ENCODE peak calls at places on chromosomes 13 and 19, in five cellular contexts. One of them, this sample, is unnamed.

GRCh38 chr13:78323848-78324247 is 279.5 kb downstream of the POU4F1 start:
- DNase-seq in body of pancreas: no peak
- DNase-seq in psoas muscle: no peak
- DNase-seq in mucosa of descending colon: no peak
- DNase-seq in tibial nerve: no peak
- DNase-seq in this sample: no peak

GRCh38 chr19:38851622-38852230 is 1.9 kb upstream of the HNRNPL start:
- DNase-seq in body of pancreas: peak; percentile 94
- DNase-seq in psoas muscle: peak; percentile 97
- DNase-seq in mucosa of descending colon: peak; percentile 96
- DNase-seq in tibial nerve: peak; percentile 93
- DNase-seq in this sample: peak; percentile 94

GRCh38 chr13:49958321-49958720 is 22.2 kb upstream of the SPRYD7 start:
- DNase-seq in body of pancreas: no peak
- DNase-seq in psoas muscle: no peak
- DNase-seq in mucosa of descending colon: no peak
- DNase-seq in tibial nerve: no peak
- DNase-seq in this sample: no peak

GRCh38 chr13:98142427-98143156 is at the start of gene FARP1:
- DNase-seq in body of pancreas: peak; percentile 87
- DNase-seq in psoas muscle: peak; percentile 81
- DNase-seq in mucosa of descending colon: peak; percentile 90
- DNase-seq in tibial nerve: peak; percentile 58
- DNase-seq in this sample: peak; percentile 71

GRCh38 chr19:31266731-31267130 is 82.5 kb downstream of the TSHZ3 start:
- DNase-seq in body of pancreas: no peak
- DNase-seq in psoas muscle: no peak
- DNase-seq in mucosa of descending colon: no peak
- DNase-seq in tibial nerve: no peak
- DNase-seq in this sample: no peak

GRCh38 chr13:44231786-44232516 is 141.7 kb upstream of the SERP2 start:
- DNase-seq in body of pancreas: peak; percentile 88
- DNase-seq in psoas muscle: peak; percentile 76
- DNase-seq in mucosa of descending colon: peak; percentile 63
- DNase-seq in tibial nerve: peak; percentile 49
- DNase-seq in this sample: peak; percentile 89

GRCh38 chr13:100510208-100510997 is 78.2 kb downstream of the GGACT start:
- DNase-seq in body of pancreas: no peak
- DNase-seq in psoas muscle: no peak
- DNase-seq in mucosa of descending colon: no peak
- DNase-seq in tibial nerve: no peak
- DNase-seq in this sample: no peak

GRCh38 chr19:48368942-48369341 is 4.8 kb downstream of the SYNGR4 start:
- DNase-seq in body of pancreas: no peak
- DNase-seq in psoas muscle: no peak
- DNase-seq in mucosa of descending colon: peak; percentile 86
- DNase-seq in tibial nerve: no peak
- DNase-seq in this sample: no peak

GRCh38 chr19:40726279-40726678 is 9.4 kb downstream of the ITPKC start:
- DNase-seq in body of pancreas: no peak
- DNase-seq in psoas muscle: no peak
- DNase-seq in mucosa of descending colon: no peak
- DNase-seq in tibial nerve: no peak
- DNase-seq in this sample: no peak

GRCh38 chr19:37999309-38000213 is 92.6 kb downstream of the SIPA1L3 start:
- DNase-seq in body of pancreas: no peak
- DNase-seq in psoas muscle: peak; percentile 85
- DNase-seq in mucosa of descending colon: no peak
- DNase-seq in tibial nerve: peak; percentile 43
- DNase-seq in this sample: no peak

GRCh38 chr19:16366433-16367268 is 42.0 kb downstream of the KLF2 start:
- DNase-seq in body of pancreas: no peak
- DNase-seq in psoas muscle: peak; percentile 65
- DNase-seq in mucosa of descending colon: no peak
- DNase-seq in tibial nerve: no peak
- DNase-seq in this sample: no peak

GRCh38 chr19:19662344-19662743 is 1.1 kb downstream of the ATP13A1 start:
- DNase-seq in body of pancreas: no peak
- DNase-seq in psoas muscle: no peak
- DNase-seq in mucosa of descending colon: peak; percentile 22
- DNase-seq in tibial nerve: no peak
- DNase-seq in this sample: no peak

GRCh38 chr19:28882818-28883217 is 330.1 kb downstream of the UQCRFS1 start:
- DNase-seq in body of pancreas: no peak
- DNase-seq in psoas muscle: no peak
- DNase-seq in mucosa of descending colon: no peak
- DNase-seq in tibial nerve: no peak
- DNase-seq in this sample: no peak

GRCh38 chr13:26425439-26426358 is 131.8 kb upstream of the WASF3 start:
- DNase-seq in body of pancreas: no peak
- DNase-seq in psoas muscle: no peak
- DNase-seq in mucosa of descending colon: peak; percentile 36
- DNase-seq in tibial nerve: no peak
- DNase-seq in this sample: peak; percentile 44

GRCh38 chr19:15199652-15200574 is 882 bp downstream of the NOTCH3 start:
- DNase-seq in body of pancreas: peak; percentile 46
- DNase-seq in psoas muscle: no peak
- DNase-seq in mucosa of descending colon: no peak
- DNase-seq in tibial nerve: no peak
- DNase-seq in this sample: no peak

GRCh38 chr13:22757530-22758120 is 423.2 kb upstream of the SGCG start:
- DNase-seq in body of pancreas: no peak
- DNase-seq in psoas muscle: no peak
- DNase-seq in mucosa of descending colon: no peak
- DNase-seq in tibial nerve: no peak
- DNase-seq in this sample: no peak

GRCh38 chr19:16268676-16269319 is 55.8 kb upstream of the KLF2 start:
- DNase-seq in body of pancreas: no peak
- DNase-seq in psoas muscle: no peak
- DNase-seq in mucosa of descending colon: no peak
- DNase-seq in tibial nerve: no peak
- DNase-seq in this sample: no peak

GRCh38 chr13:35994131-35994966 is 136.8 kb downstream of the DCLK1 start:
- DNase-seq in body of pancreas: peak; percentile 62
- DNase-seq in psoas muscle: peak; percentile 81
- DNase-seq in mucosa of descending colon: no peak
- DNase-seq in tibial nerve: no peak
- DNase-seq in this sample: no peak

GRCh38 chr19:54806516-54806838 is 3.1 kb downstream of the KIR2DL4 start:
- DNase-seq in body of pancreas: no peak
- DNase-seq in psoas muscle: no peak
- DNase-seq in mucosa of descending colon: no peak
- DNase-seq in tibial nerve: no peak
- DNase-seq in this sample: no peak

GRCh38 chr19:2679439-2679838 is 23.1 kb downstream of the GNG7 start:
- DNase-seq in body of pancreas: no peak
- DNase-seq in psoas muscle: no peak
- DNase-seq in mucosa of descending colon: no peak
- DNase-seq in tibial nerve: no peak
- DNase-seq in this sample: no peak

DNA sequence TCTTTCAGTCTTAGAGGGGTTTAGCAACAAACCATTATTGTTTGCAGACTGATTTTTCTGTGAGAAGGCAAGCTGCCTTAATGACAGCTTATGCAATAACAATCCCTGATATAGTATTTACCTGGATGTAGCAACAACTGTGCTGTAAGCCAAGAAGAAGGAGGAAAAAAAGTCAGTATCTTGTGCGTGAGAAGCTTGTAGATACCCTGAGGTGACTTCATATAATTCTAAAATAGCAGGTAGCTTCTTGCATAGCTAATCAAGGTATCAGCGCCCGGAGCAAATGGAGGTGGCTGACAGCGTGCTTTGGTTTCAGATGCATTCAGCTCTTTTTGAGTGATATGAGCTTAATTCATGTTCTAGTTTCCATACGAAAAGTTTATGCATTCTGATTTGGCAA is 309.8 kb downstream of the KLF5 start:
- DNase-seq in body of pancreas: no peak
- DNase-seq in psoas muscle: no peak
- DNase-seq in mucosa of descending colon: no peak
- DNase-seq in tibial nerve: no peak
- DNase-seq in this sample: no peak
- H3K4me1 ChIP-seq in body of pancreas: peaks cover 26% of the 10 kb centered on the region
- H3K4me1 ChIP-seq in psoas muscle: no peaks in the 10 kb centered on the region
- H3K4me1 ChIP-seq in mucosa of descending colon: peaks cover 27% of the 10 kb centered on the region
- H3K4me1 ChIP-seq in tibial nerve: no peaks in the 10 kb centered on the region
- H3K4me1 ChIP-seq in this sample: no peaks in the 10 kb centered on the region

GRCh38 chr13:103903790-103904189 is 837.6 kb upstream of the SLC10A2 start:
- DNase-seq in body of pancreas: no peak
- DNase-seq in psoas muscle: no peak
- DNase-seq in mucosa of descending colon: no peak
- DNase-seq in tibial nerve: no peak
- DNase-seq in this sample: no peak

DNA sequence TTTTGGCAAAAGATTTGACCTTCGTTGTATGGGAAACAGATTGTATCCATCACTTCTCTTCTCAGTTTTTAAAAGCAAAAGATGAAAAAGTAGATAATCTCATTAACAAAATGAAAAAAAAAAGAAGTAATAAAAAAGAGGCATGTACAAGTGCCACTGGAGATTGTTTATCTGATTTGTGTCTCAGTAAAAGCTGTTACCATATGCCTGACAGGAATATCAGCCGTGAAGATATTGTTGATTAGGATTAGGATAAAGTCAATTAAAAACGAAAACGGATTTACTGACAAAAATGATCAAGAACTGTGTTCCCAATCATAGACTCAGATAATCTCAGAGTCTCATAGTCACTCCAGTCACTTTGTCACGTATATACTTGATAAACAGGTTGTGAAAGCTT is 842.1 kb upstream of the SLC10A2 start:
- DNase-seq in body of pancreas: no peak
- DNase-seq in psoas muscle: no peak
- DNase-seq in mucosa of descending colon: no peak
- DNase-seq in tibial nerve: no peak
- DNase-seq in this sample: no peak
- H3K4me1 ChIP-seq in body of pancreas: no peaks in the 10 kb centered on the region
- H3K4me1 ChIP-seq in psoas muscle: no peaks in the 10 kb centered on the region
- H3K4me1 ChIP-seq in mucosa of descending colon: no peaks in the 10 kb centered on the region
- H3K4me1 ChIP-seq in tibial nerve: no peaks in the 10 kb centered on the region
- H3K4me1 ChIP-seq in this sample: no peaks in the 10 kb centered on the region

GRCh38 chr13:30874561-30874960 is 31.5 kb upstream of the MEDAG start:
- DNase-seq in body of pancreas: no peak
- DNase-seq in psoas muscle: peak; percentile 55
- DNase-seq in mucosa of descending colon: no peak
- DNase-seq in tibial nerve: no peak
- DNase-seq in this sample: no peak
- H3K4me1 ChIP-seq in body of pancreas: no peaks in the 10 kb centered on the region
- H3K4me1 ChIP-seq in psoas muscle: peaks cover 8% of the 10 kb centered on the region
- H3K4me1 ChIP-seq in mucosa of descending colon: no peaks in the 10 kb centered on the region
- H3K4me1 ChIP-seq in tibial nerve: peaks cover 22% of the 10 kb centered on the region
- H3K4me1 ChIP-seq in this sample: peaks cover 5% of the 10 kb centered on the region

DNA sequence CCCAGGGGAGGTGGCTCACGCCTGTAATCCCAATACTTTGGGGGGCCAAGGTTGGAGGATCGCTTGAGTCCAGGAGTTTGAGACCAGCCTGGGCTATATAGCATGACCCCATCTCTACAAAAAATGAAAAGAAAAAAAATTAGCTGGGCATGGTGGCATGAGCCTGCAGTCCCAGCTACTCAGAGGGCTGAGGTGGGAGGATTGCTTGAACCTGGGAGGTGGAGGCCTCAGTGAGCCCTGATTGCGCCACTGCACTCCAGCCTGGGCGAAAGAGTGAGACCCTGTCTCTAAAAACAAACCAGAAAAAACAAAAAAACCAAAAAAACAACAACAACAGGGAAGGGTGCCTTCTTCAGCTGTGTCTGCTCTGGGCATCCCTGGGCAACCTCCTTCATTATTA is 499 bp upstream of the MYO1F start:
- DNase-seq in body of pancreas: no peak
- DNase-seq in psoas muscle: no peak
- DNase-seq in mucosa of descending colon: no peak
- DNase-seq in tibial nerve: no peak
- DNase-seq in this sample: no peak
- H3K4me1 ChIP-seq in body of pancreas: peaks cover 6% of the 10 kb centered on the region
- H3K4me1 ChIP-seq in psoas muscle: no peaks in the 10 kb centered on the region
- H3K4me1 ChIP-seq in mucosa of descending colon: no peaks in the 10 kb centered on the region
- H3K4me1 ChIP-seq in tibial nerve: peaks cover 5% of the 10 kb centered on the region
- H3K4me1 ChIP-seq in this sample: peaks cover 14% of the 10 kb centered on the region

GRCh38 chr19:5337126-5337525 is 3.5 kb downstream of the PTPRS start:
- DNase-seq in body of pancreas: no peak
- DNase-seq in psoas muscle: no peak
- DNase-seq in mucosa of descending colon: no peak
- DNase-seq in tibial nerve: no peak
- DNase-seq in this sample: no peak
- H3K4me1 ChIP-seq in body of pancreas: peaks cover 18% of the 10 kb centered on the region
- H3K4me1 ChIP-seq in psoas muscle: peaks cover 5% of the 10 kb centered on the region
- H3K4me1 ChIP-seq in mucosa of descending colon: peaks cover 4% of the 10 kb centered on the region
- H3K4me1 ChIP-seq in tibial nerve: peaks cover 15% of the 10 kb centered on the region
- H3K4me1 ChIP-seq in this sample: peaks cover 4% of the 10 kb centered on the region

GRCh38 chr19:18658366-18658855 is 21.6 kb downstream of the KLHL26 start:
- DNase-seq in body of pancreas: no peak
- DNase-seq in psoas muscle: no peak
- DNase-seq in mucosa of descending colon: no peak
- DNase-seq in tibial nerve: no peak
- DNase-seq in this sample: no peak

GRCh38 chr19:18655173-18655844 is 18.5 kb downstream of the KLHL26 start:
- DNase-seq in body of pancreas: no peak
- DNase-seq in psoas muscle: no peak
- DNase-seq in mucosa of descending colon: no peak
- DNase-seq in tibial nerve: no peak
- DNase-seq in this sample: no peak

GRCh38 chr19:18656337-18657086 is 19.7 kb downstream of the KLHL26 start:
- DNase-seq in body of pancreas: no peak
- DNase-seq in psoas muscle: no peak
- DNase-seq in mucosa of descending colon: no peak
- DNase-seq in tibial nerve: no peak
- DNase-seq in this sample: no peak

GRCh38 chr19:18659281-18660050 is 22.6 kb downstream of the KLHL26 start:
- DNase-seq in body of pancreas: no peak
- DNase-seq in psoas muscle: peak; percentile 82
- DNase-seq in mucosa of descending colon: no peak
- DNase-seq in tibial nerve: no peak
- DNase-seq in this sample: no peak

DNA sequence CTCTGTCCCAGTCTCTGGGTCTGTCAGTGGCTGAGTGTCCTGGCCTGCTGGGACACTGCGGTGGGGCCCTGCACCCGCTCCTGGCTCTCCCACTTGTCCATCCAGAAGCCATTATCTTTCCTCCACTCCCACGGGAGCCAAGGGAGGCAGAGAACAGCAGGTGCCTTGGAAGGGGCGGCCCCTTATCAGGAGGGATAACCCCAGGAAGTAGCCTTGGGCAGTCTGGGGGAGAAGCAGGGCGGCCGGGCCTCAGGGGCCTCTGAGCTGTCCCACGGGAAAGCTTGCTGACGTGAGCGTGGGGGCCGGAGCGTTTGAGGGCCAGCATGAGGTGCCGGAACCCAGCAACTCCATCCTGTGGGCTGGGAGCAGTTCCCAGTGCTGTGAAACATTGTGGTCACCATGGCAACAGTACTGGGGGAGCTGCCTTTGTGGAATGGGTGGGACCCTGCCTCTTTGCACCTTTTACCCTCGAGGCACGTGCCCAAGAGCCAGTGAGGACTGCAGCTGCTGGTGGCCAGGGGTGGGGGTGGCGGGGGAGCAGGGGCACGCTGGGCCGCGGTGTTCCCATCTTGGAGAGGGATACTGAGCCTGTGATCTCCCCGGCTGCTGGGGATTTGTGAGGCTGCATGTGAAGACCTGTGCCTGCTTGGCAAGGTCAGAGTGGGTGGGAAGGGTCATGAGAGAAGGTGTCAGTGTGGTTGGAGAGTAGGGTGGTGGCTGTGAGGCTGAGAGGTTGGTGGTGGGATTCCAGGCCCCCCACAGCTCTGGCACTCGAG is 20.9 kb downstream of the KLHL26 start:
- DNase-seq in body of pancreas: peak; percentile 31
- DNase-seq in psoas muscle: peak; percentile 82
- DNase-seq in mucosa of descending colon: no peak
- DNase-seq in tibial nerve: peak; percentile 52
- DNase-seq in this sample: no peak
- H3K4me1 ChIP-seq in body of pancreas: no peaks in the 10 kb centered on the region
- H3K4me1 ChIP-seq in psoas muscle: peaks cover 28% of the 10 kb centered on the region
- H3K4me1 ChIP-seq in mucosa of descending colon: no peaks in the 10 kb centered on the region
- H3K4me1 ChIP-seq in tibial nerve: peaks cover 54% of the 10 kb centered on the region
- H3K4me1 ChIP-seq in this sample: no peaks in the 10 kb centered on the region

This sample was measured in lung.